ENCODE peak calls at places on chromosomes 6 and 20, in seven cellular contexts. One of them, this sample, is unnamed.

GRCh38 chr6:45419574-45420082 is 41.9 kb upstream of the SUPT3H start:
- DNase-seq in CD4-positive, alpha-beta T cell: peak; percentile 36
- DNase-seq in nephron progenitor cell: peak; percentile 63
- DNase-seq in thoracic aorta: no peak
- DNase-seq in WTC11: peak; percentile 74
- DNase-seq in hepatocyte: peak; percentile 77
- DNase-seq in HepG2: peak; percentile 42
- DNase-seq in this sample: no peak

GRCh38 chr6:132964868-132965382 is 150.6 kb downstream of the RPS12 start:
- DNase-seq in nephron progenitor cell: no peak
- DNase-seq in hepatocyte: no peak
- DNase-seq in thoracic aorta: no peak
- DNase-seq in HepG2: no peak
- DNase-seq in WTC11: no peak
- DNase-seq in CD4-positive, alpha-beta T cell: no peak
- DNase-seq in this sample: no peak

GRCh38 chr20:9617940-9618339 is 103.5 kb downstream of the LAMP5 start:
- DNase-seq in hepatocyte: peak; percentile 74
- DNase-seq in nephron progenitor cell: peak; percentile 11
- DNase-seq in HepG2: peak; percentile 58
- DNase-seq in WTC11: peak; percentile 43
- DNase-seq in thoracic aorta: no peak
- DNase-seq in CD4-positive, alpha-beta T cell: no peak
- DNase-seq in this sample: no peak

GRCh38 chr20:18728165-18728866 is 85.3 kb upstream of the SCP2D1 start:
- DNase-seq in CD4-positive, alpha-beta T cell: no peak
- DNase-seq in HepG2: peak; percentile 38
- DNase-seq in thoracic aorta: no peak
- DNase-seq in WTC11: no peak
- DNase-seq in hepatocyte: no peak
- DNase-seq in nephron progenitor cell: no peak
- DNase-seq in this sample: no peak

GRCh38 chr6:81940451-81940850 is 188.0 kb upstream of the TENT5A start:
- DNase-seq in CD4-positive, alpha-beta T cell: no peak
- DNase-seq in WTC11: no peak
- DNase-seq in thoracic aorta: no peak
- DNase-seq in HepG2: no peak
- DNase-seq in nephron progenitor cell: no peak
- DNase-seq in hepatocyte: no peak
- DNase-seq in this sample: no peak

GRCh38 chr6:24779416-24779815 is 4.7 kb downstream of the GMNN start:
- DNase-seq in hepatocyte: peak; percentile 30
- DNase-seq in CD4-positive, alpha-beta T cell: no peak
- DNase-seq in thoracic aorta: no peak
- DNase-seq in WTC11: no peak
- DNase-seq in nephron progenitor cell: no peak
- DNase-seq in HepG2: peak; percentile 89
- DNase-seq in this sample: no peak

GRCh38 chr6:56279346-56280080 is 32.1 kb upstream of the COL21A1 start:
- DNase-seq in WTC11: no peak
- DNase-seq in CD4-positive, alpha-beta T cell: no peak
- DNase-seq in hepatocyte: peak; percentile 18
- DNase-seq in nephron progenitor cell: no peak
- DNase-seq in HepG2: peak; percentile 9
- DNase-seq in thoracic aorta: no peak
- DNase-seq in this sample: peak; percentile 85

GRCh38 chr6:19368511-19368910 is 468.7 kb upstream of the ID4 start:
- DNase-seq in thoracic aorta: no peak
- DNase-seq in WTC11: no peak
- DNase-seq in nephron progenitor cell: no peak
- DNase-seq in hepatocyte: no peak
- DNase-seq in HepG2: no peak
- DNase-seq in CD4-positive, alpha-beta T cell: no peak
- DNase-seq in this sample: no peak

GRCh38 chr20:48550814-48551213 is 277.0 kb downstream of the PREX1 start:
- DNase-seq in WTC11: no peak
- DNase-seq in thoracic aorta: no peak
- DNase-seq in hepatocyte: no peak
- DNase-seq in HepG2: peak; percentile 19
- DNase-seq in nephron progenitor cell: no peak
- DNase-seq in CD4-positive, alpha-beta T cell: no peak
- DNase-seq in this sample: peak; percentile 11

GRCh38 chr6:11008821-11009220 is 35.3 kb downstream of the ELOVL2 start:
- DNase-seq in CD4-positive, alpha-beta T cell: no peak
- DNase-seq in HepG2: no peak
- DNase-seq in hepatocyte: no peak
- DNase-seq in thoracic aorta: no peak
- DNase-seq in nephron progenitor cell: no peak
- DNase-seq in WTC11: no peak
- DNase-seq in this sample: no peak

GRCh38 chr20:47248448-47248966 is 108.0 kb downstream of the ZMYND8 start:
- DNase-seq in HepG2: no peak
- DNase-seq in CD4-positive, alpha-beta T cell: no peak
- DNase-seq in WTC11: no peak
- DNase-seq in thoracic aorta: no peak
- DNase-seq in nephron progenitor cell: no peak
- DNase-seq in hepatocyte: no peak
- DNase-seq in this sample: no peak

GRCh38 chr6:97594834-97595233 is 311.8 kb upstream of the MMS22L start:
- DNase-seq in nephron progenitor cell: no peak
- DNase-seq in CD4-positive, alpha-beta T cell: no peak
- DNase-seq in hepatocyte: no peak
- DNase-seq in WTC11: no peak
- DNase-seq in thoracic aorta: no peak
- DNase-seq in HepG2: no peak
- DNase-seq in this sample: peak; percentile 12

GRCh38 chr6:166006593-166007301 is 160.9 kb downstream of the TBXT start:
- DNase-seq in HepG2: no peak
- DNase-seq in hepatocyte: no peak
- DNase-seq in thoracic aorta: no peak
- DNase-seq in CD4-positive, alpha-beta T cell: no peak
- DNase-seq in nephron progenitor cell: no peak
- DNase-seq in WTC11: no peak
- DNase-seq in this sample: peak; percentile 89

GRCh38 chr6:167795874-167796667 is 30.6 kb upstream of the AFDN start:
- DNase-seq in hepatocyte: no peak
- DNase-seq in HepG2: no peak
- DNase-seq in nephron progenitor cell: no peak
- DNase-seq in CD4-positive, alpha-beta T cell: no peak
- DNase-seq in WTC11: no peak
- DNase-seq in thoracic aorta: no peak
- DNase-seq in this sample: no peak

GRCh38 chr6:139361211-139361610 is 13.2 kb downstream of the CITED2 start:
- DNase-seq in WTC11: no peak
- DNase-seq in hepatocyte: no peak
- DNase-seq in HepG2: no peak
- DNase-seq in CD4-positive, alpha-beta T cell: no peak
- DNase-seq in nephron progenitor cell: no peak
- DNase-seq in thoracic aorta: no peak
- DNase-seq in this sample: no peak

GRCh38 chr6:137297887-137298286 is 78.7 kb upstream of the IFNGR1 start:
- DNase-seq in WTC11: peak; percentile 76
- DNase-seq in nephron progenitor cell: peak; percentile 36
- DNase-seq in hepatocyte: no peak
- DNase-seq in CD4-positive, alpha-beta T cell: no peak
- DNase-seq in HepG2: no peak
- DNase-seq in thoracic aorta: no peak
- DNase-seq in this sample: no peak

DNA sequence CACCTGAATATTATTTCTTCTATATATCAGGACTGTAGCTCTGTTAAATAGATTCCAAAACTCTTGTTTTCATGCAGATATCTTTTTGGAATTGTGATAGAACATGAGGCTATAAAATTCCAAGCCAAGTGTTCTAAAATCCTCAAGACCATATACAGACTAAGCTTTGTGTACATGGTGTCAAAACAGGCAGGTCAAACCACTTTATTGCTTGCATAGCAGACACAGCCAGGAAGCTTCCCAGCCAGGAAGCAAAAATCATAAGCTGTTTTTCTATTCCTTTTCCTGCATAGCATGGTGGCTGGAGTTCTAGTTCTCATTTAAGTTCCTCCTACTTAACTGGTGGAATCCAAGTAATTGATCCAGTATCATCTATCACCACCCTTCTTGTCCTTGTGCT is 353.3 kb downstream of the PAX1 start:
- DNase-seq in WTC11: no peak
- DNase-seq in nephron progenitor cell: no peak
- DNase-seq in thoracic aorta: no peak
- DNase-seq in HepG2: no peak
- DNase-seq in hepatocyte: no peak
- DNase-seq in CD4-positive, alpha-beta T cell: no peak
- DNase-seq in this sample: no peak
- TF ChIP-seq CTCF in WTC11: no peak
- TF ChIP-seq CTCF in nephron progenitor cell: no peak
- TF ChIP-seq CTCF in thoracic aorta: no peak
- TF ChIP-seq CTCF in HepG2: no peak
- TF ChIP-seq CTCF in hepatocyte: no peak
- TF ChIP-seq CTCF in CD4-positive, alpha-beta T cell: no peak
- TF ChIP-seq CTCF in this sample: no peak

DNA sequence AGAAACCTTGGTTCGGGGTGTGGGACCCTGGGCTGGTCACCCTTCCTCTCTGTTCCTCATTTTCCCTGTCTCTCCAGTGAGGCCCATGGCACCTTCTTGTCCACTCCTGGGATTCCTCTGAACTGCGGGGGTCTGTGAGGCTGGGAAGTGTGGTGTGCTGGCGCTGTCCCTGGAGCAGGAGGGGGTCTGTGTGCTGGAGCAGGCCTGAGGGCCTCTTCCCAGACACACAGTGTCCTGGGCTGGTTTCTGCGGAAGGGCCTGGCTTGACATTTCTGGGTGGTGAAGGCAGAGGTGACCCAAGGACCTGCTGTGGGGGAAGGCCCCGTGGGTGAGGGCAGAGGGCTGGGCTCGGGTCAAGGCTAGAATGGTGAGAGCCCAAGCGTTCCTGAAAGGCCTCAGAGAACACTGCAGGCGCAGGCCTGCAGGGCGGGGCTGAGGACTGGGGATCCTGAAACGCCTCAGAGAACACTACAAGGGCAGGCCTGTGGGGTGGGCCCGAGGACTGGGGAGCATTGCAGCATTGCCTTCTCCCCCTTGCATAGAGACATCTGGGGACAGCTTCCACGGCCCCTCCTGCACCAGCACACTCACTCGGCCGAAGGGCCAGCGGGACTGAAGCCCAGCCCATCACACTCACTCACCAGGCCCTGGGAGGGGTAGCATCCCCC is 10.6 kb upstream of the BAK1 start:
- DNase-seq in HepG2: peak; percentile 80
- DNase-seq in hepatocyte: peak; percentile 79
- DNase-seq in nephron progenitor cell: no peak
- DNase-seq in thoracic aorta: no peak
- DNase-seq in WTC11: no peak
- DNase-seq in CD4-positive, alpha-beta T cell: no peak
- DNase-seq in this sample: no peak
- TF ChIP-seq CTCF in HepG2: no peak
- TF ChIP-seq CTCF in hepatocyte: no peak
- TF ChIP-seq CTCF in nephron progenitor cell: no peak
- TF ChIP-seq CTCF in thoracic aorta: no peak
- TF ChIP-seq CTCF in WTC11: no peak
- TF ChIP-seq CTCF in CD4-positive, alpha-beta T cell: no peak
- TF ChIP-seq CTCF in this sample: no peak

GRCh38 chr20:21693322-21693721 is 12.1 kb upstream of the PAX1 start:
- DNase-seq in CD4-positive, alpha-beta T cell: no peak
- DNase-seq in thoracic aorta: no peak
- DNase-seq in nephron progenitor cell: peak; percentile 31
- DNase-seq in HepG2: peak; percentile 24
- DNase-seq in hepatocyte: no peak
- DNase-seq in WTC11: peak; percentile 71
- DNase-seq in this sample: no peak
- TF ChIP-seq CTCF in CD4-positive, alpha-beta T cell: no peak
- TF ChIP-seq CTCF in thoracic aorta: no peak
- TF ChIP-seq CTCF in nephron progenitor cell: peak; percentile 54
- TF ChIP-seq CTCF in HepG2: peak; percentile 42
- TF ChIP-seq CTCF in hepatocyte: peak; percentile 23
- TF ChIP-seq CTCF in WTC11: peak; percentile 65
- TF ChIP-seq CTCF in this sample: no peak

GRCh38 chr20:12966468-12967085 is 42.2 kb upstream of the SPTLC3 start:
- DNase-seq in thoracic aorta: no peak
- DNase-seq in nephron progenitor cell: no peak
- DNase-seq in hepatocyte: peak; percentile 60
- DNase-seq in CD4-positive, alpha-beta T cell: no peak
- DNase-seq in HepG2: peak; percentile 65
- DNase-seq in WTC11: no peak
- DNase-seq in this sample: no peak
- TF ChIP-seq CTCF in thoracic aorta: peak; percentile 30
- TF ChIP-seq CTCF in nephron progenitor cell: peak; percentile 7
- TF ChIP-seq CTCF in hepatocyte: peak; percentile 65
- TF ChIP-seq CTCF in CD4-positive, alpha-beta T cell: no peak
- TF ChIP-seq CTCF in HepG2: peak; percentile 78
- TF ChIP-seq CTCF in WTC11: no peak
- TF ChIP-seq CTCF in this sample: peak; percentile 60

DNA sequence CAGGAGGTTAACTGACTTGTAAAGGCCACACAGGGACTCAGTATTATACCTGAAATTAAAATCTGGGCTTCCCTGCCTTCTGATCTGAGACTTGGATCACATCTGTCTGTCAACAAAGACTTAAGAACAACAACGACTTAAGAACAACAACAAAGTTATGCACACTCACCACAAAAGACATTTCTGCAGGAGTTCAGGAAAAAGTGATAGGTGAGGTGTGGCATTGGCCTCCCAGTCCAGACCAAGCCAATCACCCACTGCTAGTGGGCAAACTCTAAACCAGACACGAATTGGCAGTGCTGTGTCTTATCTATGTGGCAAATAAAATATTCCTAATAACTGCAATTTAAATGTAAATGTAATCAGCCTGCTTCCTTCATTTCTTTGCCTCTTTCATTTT is 61.3 kb downstream of the PRDM1 start:
- DNase-seq in WTC11: no peak
- DNase-seq in nephron progenitor cell: no peak
- DNase-seq in hepatocyte: no peak
- DNase-seq in CD4-positive, alpha-beta T cell: no peak
- DNase-seq in HepG2: no peak
- DNase-seq in thoracic aorta: no peak
- DNase-seq in this sample: no peak
- TF ChIP-seq CTCF in WTC11: no peak
- TF ChIP-seq CTCF in nephron progenitor cell: no peak
- TF ChIP-seq CTCF in hepatocyte: no peak
- TF ChIP-seq CTCF in CD4-positive, alpha-beta T cell: no peak
- TF ChIP-seq CTCF in HepG2: no peak
- TF ChIP-seq CTCF in thoracic aorta: no peak
- TF ChIP-seq CTCF in this sample: no peak

DNA sequence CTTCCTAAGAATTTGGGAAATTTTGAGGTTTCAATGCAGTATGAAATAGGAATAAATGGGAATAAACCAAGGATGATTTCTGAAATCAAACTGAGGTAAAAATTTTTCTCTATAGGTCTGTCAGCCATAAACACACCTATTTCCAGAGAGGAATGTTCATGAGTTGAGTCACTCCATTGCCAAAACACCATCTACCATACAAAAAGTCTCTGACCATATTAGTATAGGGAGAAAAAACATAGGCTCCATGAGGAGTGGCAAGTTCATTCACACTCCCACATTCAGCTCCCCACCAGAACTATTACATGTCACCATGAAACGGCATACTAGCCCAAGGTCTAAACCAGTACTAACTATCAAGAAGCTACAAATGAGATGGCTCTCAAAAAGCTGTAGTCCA is 9.6 kb downstream of the ZNF318 start:
- DNase-seq in hepatocyte: no peak
- DNase-seq in thoracic aorta: no peak
- DNase-seq in CD4-positive, alpha-beta T cell: no peak
- DNase-seq in nephron progenitor cell: no peak
- DNase-seq in WTC11: no peak
- DNase-seq in HepG2: no peak
- DNase-seq in this sample: no peak
- TF ChIP-seq CTCF in hepatocyte: no peak
- TF ChIP-seq CTCF in thoracic aorta: no peak
- TF ChIP-seq CTCF in CD4-positive, alpha-beta T cell: no peak
- TF ChIP-seq CTCF in nephron progenitor cell: no peak
- TF ChIP-seq CTCF in WTC11: no peak
- TF ChIP-seq CTCF in HepG2: no peak
- TF ChIP-seq CTCF in this sample: no peak

This sample was measured in retinal pigment epithelial cell.